ENCODE peak calls at places on chromosome 9, in five cellular contexts. A, M, Z, V and R are unnamed samples.

GRCh38 chr9:14258840-14259239 is 55.1 kb downstream of the NFIB start:
- DNase-seq in Z (no peak), V (no peak), A (no peak), M (no peak), R (no peak)

GRCh38 chr9:107945493-107945892 is 455.9 kb upstream of the KLF4 start:
- DNase-seq in M (no peak), Z (peak; percentile 5), V (no peak), A (no peak), R (no peak)

GRCh38 chr9:25121811-25122210 is 556.4 kb downstream of the TUSC1 start:
- DNase-seq in V (no peak), M (no peak), A (no peak), Z (no peak), R (no peak)

GRCh38 chr9:31597977-31598376 is 786.5 kb upstream of the ACO1 start:
- DNase-seq in V (peak; percentile 70), Z (no peak), A (no peak), M (no peak), R (no peak)

GRCh38 chr9:86099695-86100364 is 472 bp upstream of the GOLM1 start:
- DNase-seq in Z (peak; percentile 71), V (peak; percentile 57), A (no peak), M (no peak), R (peak; percentile 50)

GRCh38 chr9:26012797-26013594 is 334.8 kb upstream of the TUSC1 start:
- DNase-seq in M (no peak), A (no peak), Z (no peak), V (no peak), R (no peak)

GRCh38 chr9:100406962-100407361 is 20.0 kb upstream of the MSANTD3 start:
- DNase-seq in A (no peak), V (no peak), Z (no peak), M (no peak), R (no peak)

GRCh38 chr9:124218438-124219289 is 39.1 kb upstream of the NEK6 start:
- DNase-seq in Z (no peak), V (peak; percentile 36), A (no peak), M (peak; percentile 92), R (peak; percentile 68)

GRCh38 chr9:137878957-137879555 is 1.5 kb downstream of the CACNA1B start:
- DNase-seq in V (no peak), M (no peak), A (no peak), Z (no peak), R (no peak)

GRCh38 chr9:84001621-84002020 is 21.0 kb downstream of the RMI1 start:
- DNase-seq in M (no peak), V (no peak), A (no peak), Z (no peak), R (no peak)

GRCh38 chr9:97855486-97855875 is 2.5 kb downstream of the FOXE1 start:
- DNase-seq in Z (peak; percentile 34), V (no peak), M (no peak), A (no peak), R (no peak)
- TF ChIP-seq EZH2 in Z (peak; percentile 50), V (no peak), M (no peak), A (peak; percentile 68), R (no peak)

DNA sequence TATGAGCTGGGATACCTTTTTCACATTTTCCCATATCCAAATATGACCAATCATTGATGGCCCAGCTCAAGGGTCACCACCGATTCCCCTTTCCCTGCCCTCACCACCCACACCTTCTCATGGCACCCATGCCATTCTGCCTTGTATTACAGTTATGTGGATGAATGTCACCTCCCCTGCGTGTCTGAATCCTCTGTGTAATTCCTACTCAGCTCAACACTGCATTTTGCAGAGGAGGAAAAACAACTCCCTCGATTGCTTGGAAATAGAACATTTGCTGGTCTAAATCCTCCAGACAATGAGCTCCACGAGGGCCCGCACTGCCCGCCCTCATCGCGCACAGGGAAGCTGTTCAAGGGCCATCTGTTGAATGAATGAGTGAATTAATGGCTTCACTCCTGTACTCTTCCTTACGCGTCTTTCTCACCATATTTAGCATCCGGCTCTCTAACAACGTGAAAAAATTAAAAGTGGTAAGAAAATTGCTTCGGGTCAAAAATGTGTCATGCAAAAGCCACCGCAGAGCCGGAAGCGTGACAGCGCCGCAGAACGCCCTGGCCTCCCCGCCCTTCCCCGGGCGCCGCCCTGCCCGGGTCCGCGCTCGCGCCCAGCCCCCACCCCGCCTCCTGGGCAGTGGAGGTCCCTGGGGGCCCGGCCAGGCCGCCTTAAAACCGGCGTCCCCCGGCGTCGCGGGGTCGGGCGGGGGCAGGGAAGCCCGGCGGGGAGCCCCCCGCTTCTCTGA is 703 bp downstream of the SUSD1 start:
- DNase-seq in A (no peak), Z (peak; percentile 45), V (no peak), M (peak; percentile 30), R (peak; percentile 35)
- TF ChIP-seq POLR2AphosphoS5 in A (no peak), Z (no peak), V (peak; percentile 53), M (no peak), R (no peak)

GRCh38 chr9:127395491-127396252 is 1.3 kb upstream of the SLC2A8 start:
- DNase-seq in Z (no peak), V (no peak), M (no peak), A (no peak), R (no peak)
- H3K4me2 ChIP-seq in Z (peak overlapping the region; percentile 87), V (peak overlapping the region; percentile 97), M (peak overlapping the region; percentile 98), A (peak overlapping the region; percentile 87), R (peak overlapping the region; percentile 81)

DNA sequence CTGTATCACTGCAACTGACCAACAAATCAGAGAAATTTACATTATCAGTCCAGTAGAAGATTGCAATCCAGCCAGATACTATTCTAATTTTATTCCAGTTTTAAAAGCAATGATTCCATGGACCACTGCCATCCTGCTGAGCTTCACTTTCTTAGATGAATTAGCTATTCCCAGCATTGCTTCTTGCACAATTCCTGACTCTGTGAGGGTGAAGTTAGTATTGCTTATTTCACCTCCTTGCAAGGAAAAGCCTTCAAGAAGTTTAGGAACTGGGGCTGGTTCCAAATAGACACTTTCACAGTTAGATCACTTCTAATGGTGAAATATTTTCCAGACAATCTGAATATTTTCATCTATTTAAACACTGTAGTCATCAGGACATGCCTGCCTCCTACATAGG is 338.6 kb upstream of the TNC start:
- DNase-seq in A (no peak), M (no peak), V (no peak), Z (no peak), R (no peak)
- TF ChIP-seq EZH2 in A (no peak), M (no peak), V (no peak), Z (no peak), R (no peak)

GRCh38 chr9:127793093-127793708 is 7.4 kb downstream of the CDK9 start:
- DNase-seq in Z (no peak), A (no peak), V (no peak), M (no peak), R (peak; percentile 45)

GRCh38 chr9:127796899-127797370 is 5.7 kb upstream of the FPGS start:
- DNase-seq in Z (no peak), M (no peak), V (no peak), A (no peak), R (peak; percentile 68)

GRCh38 chr9:127792417-127793031 is 6.7 kb downstream of the CDK9 start:
- DNase-seq in V (no peak), M (no peak), A (no peak), Z (no peak), R (no peak)

GRCh38 chr9:127794001-127794791 is 8.4 kb downstream of the CDK9 start:
- DNase-seq in Z (no peak), A (no peak), M (no peak), V (no peak), R (no peak)

DNA sequence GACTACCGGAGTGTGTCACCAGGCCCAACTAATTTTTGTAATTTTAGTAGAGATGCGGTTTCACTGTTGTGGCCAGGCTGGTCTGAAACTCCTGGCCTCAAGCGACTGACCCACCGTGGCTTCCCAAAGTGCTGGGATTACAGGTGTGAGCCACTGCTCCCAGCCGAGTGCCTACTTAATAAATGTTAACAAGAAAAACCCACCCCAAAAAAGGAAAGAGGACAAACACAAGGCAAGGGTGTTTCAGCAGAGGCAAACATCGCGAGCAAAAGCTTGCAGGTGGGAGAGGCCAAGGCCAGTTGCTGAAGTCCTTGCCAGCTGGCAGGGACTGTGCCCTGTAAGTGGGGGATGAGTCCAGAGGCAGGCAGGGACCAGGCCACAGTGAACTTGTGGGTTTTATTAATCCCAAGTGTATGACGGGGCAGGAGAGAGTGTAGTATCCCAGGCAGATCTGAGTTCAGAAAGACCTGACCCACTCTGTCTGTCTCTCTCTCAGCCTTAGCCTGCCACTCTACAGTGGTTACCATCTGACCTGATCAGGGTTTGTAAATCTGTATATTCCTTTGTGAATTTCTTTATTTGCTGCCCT is 6.4 kb upstream of the FPGS start:
- DNase-seq in Z (no peak), M (no peak), A (no peak), V (no peak), R (no peak)
- TF ChIP-seq POLR2AphosphoS5 in Z (no peak), M (peak; percentile 7), A (no peak), V (no peak), R (peak; percentile 48)

GRCh38 chr9:27182421-27182820 is 73.4 kb downstream of the TEK start:
- DNase-seq in Z (no peak), M (no peak), V (no peak), A (no peak), R (peak; percentile 49)

GRCh38 chr9:27179245-27179870 is 70.3 kb downstream of the TEK start:
- DNase-seq in A (no peak), Z (no peak), M (no peak), V (no peak), R (no peak)

GRCh38 chr9:27183151-27183550 is 74.1 kb downstream of the TEK start:
- DNase-seq in V (no peak), Z (no peak), A (no peak), M (no peak), R (no peak)

GRCh38 chr9:27183701-27184100 is 74.7 kb downstream of the TEK start:
- DNase-seq in V (no peak), A (no peak), M (no peak), Z (no peak), R (no peak)

DNA sequence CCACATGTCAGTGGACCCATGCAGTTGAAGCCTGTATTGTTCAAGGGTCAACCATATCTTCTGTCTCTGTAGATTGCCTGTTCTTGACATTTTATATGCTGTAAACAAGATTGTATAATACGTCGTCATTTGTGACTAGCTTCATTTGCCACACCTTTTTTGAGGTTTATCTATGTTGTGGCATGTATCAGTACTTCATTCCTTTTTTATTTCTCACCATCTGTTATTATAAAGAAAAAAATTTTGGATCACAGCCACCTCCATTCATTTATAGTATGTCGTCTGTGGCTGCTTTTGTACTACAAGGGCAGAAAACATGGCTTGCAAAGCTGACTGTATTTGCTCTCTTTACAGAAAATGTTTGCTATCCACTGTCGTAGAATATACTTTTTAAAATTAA is 72.4 kb downstream of the TEK start:
- DNase-seq in M (no peak), V (no peak), Z (no peak), A (no peak), R (peak; percentile 80)
- H3K4me2 ChIP-seq in M (no peak overlapping the region), V (peak overlapping the region; percentile 7), Z (no peak overlapping the region), A (no peak overlapping the region), R (peak overlapping the region; percentile 49)

DNA sequence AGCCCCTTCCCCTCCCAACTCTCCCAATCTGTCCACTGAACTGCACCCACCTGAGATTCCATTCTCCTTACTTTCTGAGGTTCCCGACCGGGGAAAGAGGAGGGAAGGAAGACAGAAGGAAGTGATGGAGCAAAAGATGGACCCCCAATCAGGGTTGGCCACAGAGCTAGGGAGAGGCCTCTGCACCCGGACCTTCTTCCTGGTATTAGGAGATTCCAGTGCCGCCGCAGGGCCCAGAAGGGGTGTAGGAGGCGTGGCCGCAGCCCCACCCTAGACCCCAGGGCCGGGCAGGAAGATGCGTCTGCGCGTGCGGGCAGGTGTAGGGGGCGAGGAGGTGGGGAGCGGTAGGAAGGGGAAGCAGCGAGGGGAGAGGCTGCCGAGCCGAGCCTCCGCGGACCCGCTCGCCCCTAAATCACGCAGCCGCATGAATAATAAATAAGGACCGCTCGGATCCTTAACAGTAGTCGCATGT is 104.2 kb upstream of the MVB12B start:
- DNase-seq in A (no peak), M (no peak), V (no peak), Z (peak; percentile 69), R (no peak)
- TF ChIP-seq EZH2 in A (no peak), M (no peak), V (no peak), Z (no peak), R (peak; percentile 50)